ENCODE peak calls at places on chromosomes 5 and 9, in four cellular contexts. T is CD4-positive, CD25-positive, alpha-beta regulatory T cell; N is activated naive CD8-positive, alpha-beta T cell treated with anti-CD3 and anti-CD28 coated beads, Interleukin-2, amount 50 U/mL, for 24 hours; S is NCI-H510A. B is an unnamed sample.

GRCh38 chr5:6573651-6574101 is 59.2 kb downstream of the NSUN2 start:
- DNase-seq in T (no peak), S (no peak), N (no peak), B (peak)

GRCh38 chr5:151205411-151205810 is 18.5 kb downstream of the CCDC69 start:
- DNase-seq in N (no peak), T (no peak), S (no peak), B (no peak)

GRCh38 chr9:99103909-99104458 is 929 bp upstream of the TGFBR1 start:
- DNase-seq in N (no peak), S (no peak), T (no peak), B (no peak)

GRCh38 chr5:16617272-16617973 is 626 bp upstream of the RETREG1 start:
- DNase-seq in N (peak), T (peak), S (no peak), B (peak)

GRCh38 chr9:80571953-80572352 is 1000.2 kb downstream of the TLE4 start:
- DNase-seq in N (no peak), S (no peak), T (no peak), B (no peak)

GRCh38 chr5:53472720-53473510 is 7.5 kb upstream of the FST start:
- DNase-seq in S (no peak), N (no peak), T (no peak), B (no peak)

GRCh38 chr9:33117306-33117705 is 40.8 kb upstream of the SMU1 start:
- DNase-seq in N (no peak), S (no peak), T (no peak), B (no peak)

GRCh38 chr9:85200726-85201402 is 531.3 kb downstream of the NTRK2 start:
- DNase-seq in N (no peak), S (no peak), T (no peak), B (peak)

GRCh38 chr5:102583663-102584062 is 84.9 kb upstream of the SLCO6A1 start:
- DNase-seq in S (peak), T (peak), N (no peak), B (no peak)

GRCh38 chr5:139744471-139745120 is 51.0 kb upstream of the PSD2 start:
- DNase-seq in T (no peak), S (no peak), N (no peak), B (no peak)

GRCh38 chr5:167057665-167058064 is 1233.8 kb upstream of the WWC1 start:
- DNase-seq in N (no peak), T (no peak), S (no peak), B (no peak)

GRCh38 chr9:94135222-94135621 is 51.0 kb downstream of the PTPDC1 start:
- DNase-seq in S (no peak), T (no peak), N (no peak), B (no peak)

GRCh38 chr5:150583541-150584225 is 56.8 kb upstream of the SYNPO start:
- DNase-seq in T (no peak), N (no peak), S (no peak), B (no peak)

GRCh38 chr5:172793577-172794488 is 22.8 kb upstream of the DUSP1 start:
- DNase-seq in N (no peak), S (no peak), T (no peak), B (no peak)

GRCh38 chr5:131224387-131225191 is 39.3 kb upstream of the CDC42SE2 start:
- DNase-seq in S (no peak), N (no peak), T (peak), B (no peak)

GRCh38 chr5:148928141-148928540 is 101.7 kb downstream of the ADRB2 start:
- DNase-seq in S (no peak), N (no peak), T (no peak), B (no peak)